ENCODE peak calls at places on chromosomes 1 and 21, in five cellular contexts. P, D, I, G and W are unnamed samples.

GRCh38 chr1:32464716-32465540 is at the start of gene ZBTB8B:
- DNase-seq in P (peak; percentile 89), I (peak; percentile 93), D (peak; percentile 34), G (no peak), W (no peak)

GRCh38 chr1:40450491-40451237 is 388 bp downstream of the ZFP69B start:
- DNase-seq in P (no peak), I (peak; percentile 15), D (no peak), G (no peak), W (no peak)

GRCh38 chr1:28456078-28456477 is 49.8 kb upstream of the RCC1 start:
- DNase-seq in I (no peak), D (no peak), G (no peak), P (no peak), W (no peak)

GRCh38 chr21:45067462-45068285 is 6.7 kb upstream of the ADARB1 start:
- DNase-seq in D (no peak), I (no peak), P (no peak), G (no peak), W (no peak)

GRCh38 chr1:1428174-1428573 is 7.1 kb upstream of the ANKRD65 start:
- DNase-seq in I (no peak), P (no peak), D (no peak), G (no peak), W (no peak)

GRCh38 chr1:212344905-212345304 is 59.7 kb downstream of the PPP2R5A start:
- DNase-seq in I (no peak), P (no peak), D (no peak), G (no peak), W (no peak)

GRCh38 chr1:207056673-207057072 is 3.6 kb downstream of the PFKFB2 start:
- DNase-seq in D (peak; percentile 73), I (no peak), P (no peak), G (no peak), W (peak; percentile 54)

GRCh38 chr1:201383647-201384405 is 6.3 kb upstream of the TNNT2 start:
- DNase-seq in P (no peak), D (peak; percentile 79), G (no peak), I (no peak), W (no peak)

GRCh38 chr1:202599669-202600431 is 110.4 kb downstream of the SYT2 start:
- DNase-seq in D (peak; percentile 42), I (peak; percentile 76), P (peak; percentile 74), G (peak; percentile 94), W (peak; percentile 69)

GRCh38 chr21:33657124-33657842 is 15.0 kb downstream of the ITSN1 start:
- DNase-seq in G (no peak), I (no peak), P (no peak), D (no peak), W (no peak)

GRCh38 chr1:204769997-204770396 is 84.5 kb upstream of the LRRN2 start:
- DNase-seq in I (no peak), P (no peak), G (no peak), D (no peak), W (no peak)

GRCh38 chr1:44543816-44544185 is 130.5 kb downstream of the TMEM53 start:
- DNase-seq in P (no peak), D (no peak), I (no peak), G (no peak), W (no peak)
- H3K27ac ChIP-seq in P (no peak overlapping the region), D (no peak overlapping the region), I (no peak overlapping the region), G (no peak overlapping the region), W (no peak overlapping the region)

DNA sequence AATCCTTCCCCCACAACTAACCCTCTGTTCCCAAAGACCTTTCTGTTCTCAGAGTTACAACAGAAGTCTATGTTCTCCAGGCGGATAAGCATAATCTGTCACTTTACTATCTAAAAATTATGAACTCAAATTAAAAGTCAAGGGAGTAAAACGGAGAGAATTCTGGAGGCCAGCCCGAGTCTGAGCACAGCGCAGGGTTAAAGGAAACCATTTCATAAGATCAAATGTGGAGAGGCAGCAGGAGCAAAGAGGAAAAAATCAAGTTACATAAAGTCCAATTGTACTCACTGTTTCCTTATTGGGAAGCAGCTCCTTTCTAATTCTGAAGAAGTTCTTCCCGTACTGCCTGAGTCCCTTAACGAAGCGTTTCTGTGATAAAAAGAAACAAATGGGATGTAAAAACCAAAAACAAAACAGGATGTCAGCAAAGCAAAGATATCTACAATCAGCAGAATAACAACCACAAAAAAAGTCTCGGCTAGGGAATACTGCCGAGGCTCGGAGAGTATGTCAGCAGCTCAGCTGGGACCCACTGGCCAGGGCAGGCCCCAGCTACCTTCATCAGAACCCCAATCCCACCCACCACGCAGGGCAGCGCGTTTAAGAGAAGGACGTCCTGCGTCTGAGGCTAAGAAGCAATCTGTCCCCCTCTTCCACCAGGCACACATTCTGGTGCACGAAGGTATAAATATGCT is 104.7 kb downstream of the SLC45A1 start:
- DNase-seq in I (peak; percentile 62), G (no peak), P (peak; percentile 47), D (no peak), W (peak; percentile 27)
- TF ChIP-seq POLR2A in I (no peak), G (no peak), P (no peak), D (peak; percentile 4), W (no peak)

DNA sequence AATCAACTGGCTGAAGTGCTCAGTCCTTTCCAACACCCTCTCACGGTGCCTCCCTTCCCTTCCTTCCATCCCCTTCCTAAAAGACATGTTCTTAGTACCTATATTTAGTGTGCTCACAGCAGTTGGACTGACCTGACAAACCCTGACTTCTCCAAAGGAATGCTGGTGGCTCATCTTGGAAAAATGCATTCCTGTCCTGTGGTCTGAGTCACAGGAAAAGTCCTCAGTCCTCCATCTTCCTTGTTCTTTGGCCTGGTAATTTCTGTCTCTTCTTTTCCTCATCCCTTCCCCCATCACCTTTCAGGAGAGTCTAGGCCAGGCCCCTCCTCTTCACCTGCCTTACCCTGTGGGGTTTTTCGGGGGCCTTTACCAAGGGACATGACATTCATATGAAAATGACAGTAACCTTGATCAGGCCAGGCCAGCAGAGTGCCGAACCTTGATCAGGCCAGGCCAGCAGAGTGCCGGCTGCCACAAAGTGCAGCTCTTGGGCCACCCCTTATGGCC is 7.2 kb downstream of the ATP1B1 start:
- DNase-seq in I (no peak), D (peak; percentile 70), G (no peak), P (no peak), W (no peak)
- H3K4me1 ChIP-seq in I (peaks cover 45% of the 10 kb centered on the region), D (peaks cover 87% of the 10 kb centered on the region), G (peaks cover 65% of the 10 kb centered on the region), P (peaks cover 11% of the 10 kb centered on the region), W (peaks cover 73% of the 10 kb centered on the region)

DNA sequence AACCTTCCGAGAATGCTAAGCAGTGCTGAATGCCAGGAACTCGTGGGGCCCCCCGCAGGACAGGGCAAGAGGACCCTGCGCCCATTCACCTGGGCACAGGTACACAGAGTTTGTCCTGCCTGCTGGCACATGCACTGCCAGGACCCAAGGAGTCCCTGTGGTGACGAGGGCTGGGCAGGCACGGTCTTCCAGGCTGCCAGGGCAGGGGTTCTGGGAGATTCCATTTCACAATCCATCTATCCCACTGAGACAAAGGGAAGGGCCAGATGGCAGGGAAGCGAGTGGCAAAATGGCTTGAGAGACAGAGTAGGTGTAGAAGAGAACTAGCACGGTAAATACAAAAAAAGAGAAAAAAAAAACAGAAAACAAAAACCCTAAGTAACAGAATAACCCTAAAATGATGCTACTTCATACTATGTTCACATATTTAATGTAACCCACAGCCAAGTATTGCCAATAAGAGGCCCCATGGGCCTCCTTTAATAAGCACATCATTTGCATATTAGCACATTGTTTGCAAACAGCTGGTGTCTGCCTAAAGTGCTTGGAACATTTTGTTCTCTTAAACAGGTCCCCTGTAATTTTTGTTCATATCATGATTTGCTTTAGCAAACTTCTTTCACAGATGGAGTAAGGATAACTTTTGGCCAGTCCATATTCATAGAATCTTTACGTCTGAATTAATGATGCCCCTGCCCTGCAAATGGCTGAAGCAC is 83.8 kb downstream of the STUM start:
- DNase-seq in D (peak; percentile 48), I (no peak), G (no peak), P (no peak), W (peak; percentile 49)
- H3K27ac ChIP-seq in D (peak overlapping the region; percentile 66), I (peak overlapping the region; percentile 78), G (no peak overlapping the region), P (no peak overlapping the region), W (peak overlapping the region; percentile 82)